ENCODE peak calls at places on chromosomes 1 and 21, in ten cellular contexts. D is T-helper 9 cell; O is left ventricle myocardium inferior; K is heart left ventricle; B is activated naive CD4-positive, alpha-beta T cell treated with anti-CD3 and anti-CD28 coated beads, Interleukin-2, amount 50 U/mL, for 16 hours; H is NCI-H146; U is astrocyte of the spinal cord; N is stimulated activated CD8-positive, alpha-beta memory T cell treated with anti-CD3 and anti-CD28 coated beads, Interleukin-12 subunit alpha, Interleukin-12 subunit beta, amount 100 ng/mL, for 1 hour; W is HFFc6; G is activated gamma-delta T cell. L is an unnamed sample.

GRCh38 chr1:29218223-29218622 is 12.5 kb downstream of the MECR start:
- DNase-seq in D (no peak), O (no peak), K (no peak), B (no peak), H (no peak), U (no peak), N (no peak), W (no peak), G (no peak), L (no peak)

GRCh38 chr1:47555841-47556616 is 118.2 kb downstream of the FOXD2 start:
- DNase-seq in D (no peak), O (no peak), K (no peak), B (no peak), H (no peak), U (no peak), N (no peak), W (no peak), G (no peak), L (no peak)

GRCh38 chr1:156581661-156582387 is 2.3 kb downstream of the TTC24 start:
- DNase-seq in D (no peak), O (no peak), K (no peak), B (peak), H (no peak), U (no peak), N (peak), W (no peak), G (no peak), L (no peak)

GRCh38 chr1:61318319-61319125 is 236.2 kb downstream of the NFIA start:
- DNase-seq in D (no peak), O (no peak), K (peak), B (no peak), H (no peak), U (peak), N (no peak), W (peak), G (no peak), L (no peak)

GRCh38 chr21:20523191-20523590 is 475.0 kb upstream of the NCAM2 start:
- DNase-seq in D (no peak), O (no peak), K (no peak), B (no peak), H (no peak), U (no peak), N (no peak), W (no peak), G (no peak), L (no peak)

GRCh38 chr1:25123551-25123950 is 108.8 kb downstream of the SYF2 start:
- DNase-seq in D (no peak), O (no peak), K (no peak), B (no peak), H (no peak), U (no peak), N (no peak), W (no peak), G (no peak), L (no peak)

GRCh38 chr1:162992945-162993344 is 76.2 kb upstream of the RGS4 start:
- DNase-seq in D (no peak), O (no peak), K (no peak), B (no peak), H (no peak), U (no peak), N (no peak), W (no peak), G (no peak), L (no peak)

GRCh38 chr1:107244734-107245495 is 104.1 kb downstream of the NTNG1 start:
- DNase-seq in D (no peak), O (no peak), K (no peak), B (no peak), H (peak), U (no peak), N (no peak), W (no peak), G (no peak), L (no peak)

GRCh38 chr1:167342846-167343245 is 122.2 kb downstream of the POU2F1 start:
- DNase-seq in D (no peak), O (no peak), K (no peak), B (no peak), H (peak), U (no peak), N (no peak), W (no peak), G (no peak), L (no peak)

GRCh38 chr1:107228704-107229103 is 87.9 kb downstream of the NTNG1 start:
- DNase-seq in D (no peak), O (no peak), K (no peak), B (no peak), H (no peak), U (peak), N (no peak), W (peak), G (no peak), L (no peak)

GRCh38 chr1:193569696-193570269 is 383.4 kb upstream of the B3GALT2 start:
- DNase-seq in D (no peak), O (no peak), K (no peak), B (no peak), H (no peak), U (peak), N (no peak), W (peak), G (no peak), L (no peak)

GRCh38 chr1:157937743-157938142 is 55.7 kb upstream of the KIRREL1 start:
- DNase-seq in D (no peak), O (no peak), K (no peak), B (no peak), H (no peak), U (no peak), N (no peak), W (no peak), G (no peak), L (no peak)